ENCODE peak calls at places on chromosomes 1 and 21, in seven cellular contexts. H is Caco-2, E is BJ, C is AG04450, L is AG09309, J is right atrium auricular region, K is lower lobe of right lung. O is an unnamed sample.
A peak's percentile ranks its signal among the peaks of the same experiment; 100 is the strongest.

GRCh38 chr1:121586369-121587229 is 401.8 kb downstream of the SRGAP2C start:
- DNase-seq in K (peak; percentile 42), E (no peak), H (peak; percentile 9), J (no peak), C (no peak), L (no peak), O (no peak)

GRCh38 chr21:42009018-42009830 is 936 bp downstream of the ZBTB21 start:
- DNase-seq in L (no peak), E (no peak), K (peak; percentile 71), J (no peak), C (no peak), H (peak; percentile 70), O (no peak)

GRCh38 chr1:6603851-6604558 is 1.3 kb upstream of the KLHL21 start:
- DNase-seq in L (no peak), J (peak; percentile 92), E (peak; percentile 41), C (no peak), H (peak; percentile 82), K (peak; percentile 81), O (peak; percentile 86)

GRCh38 chr1:48236716-48237470 is 14.4 kb downstream of the SLC5A9 start:
- DNase-seq in L (peak; percentile 11), K (no peak), E (no peak), C (no peak), J (peak; percentile 32), H (peak; percentile 41), O (peak; percentile 4)

GRCh38 chr21:42862774-42863503 is 16.4 kb downstream of the WDR4 start:
- DNase-seq in L (no peak), K (no peak), C (no peak), E (no peak), J (no peak), H (peak; percentile 15), O (no peak)

GRCh38 chr21:14273736-14274538 is 58.0 kb downstream of the RBM11 start:
- DNase-seq in L (no peak), C (no peak), E (no peak), H (no peak), K (peak; percentile 83), J (peak; percentile 64), O (no peak)

GRCh38 chr21:16792155-16792554 is 720.7 kb upstream of the CXADR start:
- DNase-seq in E (no peak), L (no peak), H (no peak), C (no peak), J (no peak), K (no peak), O (no peak)

GRCh38 chr1:3078421-3078820 is 9.4 kb downstream of the PRDM16 start:
- DNase-seq in J (no peak), K (no peak), L (no peak), C (no peak), E (no peak), H (no peak), O (no peak)

GRCh38 chr1:6795661-6796060 is 10.4 kb downstream of the CAMTA1 start:
- DNase-seq in H (no peak), C (peak; percentile 66), K (no peak), E (peak; percentile 52), J (no peak), L (peak; percentile 76), O (no peak)

GRCh38 chr1:101967871-101968270 is 28.9 kb downstream of the OLFM3 start:
- DNase-seq in E (no peak), L (no peak), K (no peak), H (no peak), C (no peak), J (no peak), O (no peak)

GRCh38 chr1:205346956-205347574 is 9.7 kb downstream of the KLHDC8A start:
- DNase-seq in L (no peak), H (no peak), J (no peak), E (no peak), K (no peak), C (no peak), O (no peak)

GRCh38 chr1:48208652-48209051 is 13.9 kb upstream of the SLC5A9 start:
- DNase-seq in L (no peak), E (no peak), H (no peak), J (no peak), K (no peak), C (no peak), O (no peak)

GRCh38 chr1:76511226-76511625 is 356.1 kb upstream of the ST6GALNAC5 start:
- DNase-seq in L (no peak), K (no peak), H (peak; percentile 14), J (no peak), E (no peak), C (no peak), O (no peak)

GRCh38 chr21:16942703-16943102 is 570.1 kb upstream of the CXADR start:
- DNase-seq in E (no peak), J (no peak), K (no peak), L (no peak), H (peak; percentile 57), C (no peak), O (no peak)

GRCh38 chr1:119662034-119662437 is 14.0 kb upstream of the ZNF697 start:
- DNase-seq in H (no peak), J (no peak), L (no peak), E (no peak), K (no peak), C (no peak), O (no peak)
- H3K4me3 ChIP-seq in H (no peak overlapping the region), J (no peak overlapping the region), L (no peak overlapping the region), E (no peak overlapping the region), K (no peak overlapping the region), C (no peak overlapping the region), O (no peak overlapping the region)

GRCh38 chr21:34523019-34523418 is 11.0 kb upstream of the KCNE1 start:
- DNase-seq in L (no peak), J (no peak), H (peak; percentile 39), C (no peak), K (no peak), E (no peak), O (no peak)

GRCh38 chr21:34528131-34528561 is 16.1 kb upstream of the KCNE1 start:
- DNase-seq in H (no peak), C (no peak), J (no peak), K (no peak), L (no peak), E (no peak), O (peak; percentile 20)

GRCh38 chr21:34526618-34527290 is 14.7 kb upstream of the KCNE1 start:
- DNase-seq in E (peak; percentile 100), H (peak; percentile 91), C (peak; percentile 100), J (peak; percentile 93), L (peak; percentile 100), K (peak; percentile 62), O (peak; percentile 100)

GRCh38 chr21:34524671-34525601 is 12.9 kb upstream of the KCNE1 start:
- DNase-seq in K (no peak), C (no peak), H (peak; percentile 56), J (peak; percentile 61), L (no peak), E (no peak), O (no peak)

DNA sequence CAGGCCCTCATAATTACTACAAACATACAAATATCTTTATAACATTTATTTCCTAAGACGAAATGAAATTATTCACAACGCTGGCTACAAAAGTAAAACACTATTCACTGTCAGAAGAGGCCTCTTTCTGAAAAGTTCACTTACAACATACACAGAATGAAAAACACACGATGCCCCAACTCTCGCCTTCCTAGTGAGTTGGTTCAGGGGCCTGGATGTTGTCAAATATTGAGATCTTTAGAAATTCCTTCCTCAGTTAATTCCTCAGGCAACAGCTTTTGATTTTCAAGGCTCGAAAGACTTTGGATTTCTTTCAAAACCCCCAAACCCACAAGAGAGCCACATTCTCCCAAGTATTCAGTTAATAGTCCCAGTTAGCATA is 14.2 kb upstream of the KCNE1 start:
- DNase-seq in J (no peak), H (no peak), L (no peak), E (no peak), K (no peak), C (no peak), O (no peak)
- H3K4me3 ChIP-seq in J (peak overlapping the region; percentile 45), H (peak overlapping the region; percentile 29), L (peak overlapping the region; percentile 53), E (peak overlapping the region; percentile 52), K (peak overlapping the region; percentile 48), C (peak overlapping the region; percentile 71), O (peak overlapping the region; percentile 61)

DNA sequence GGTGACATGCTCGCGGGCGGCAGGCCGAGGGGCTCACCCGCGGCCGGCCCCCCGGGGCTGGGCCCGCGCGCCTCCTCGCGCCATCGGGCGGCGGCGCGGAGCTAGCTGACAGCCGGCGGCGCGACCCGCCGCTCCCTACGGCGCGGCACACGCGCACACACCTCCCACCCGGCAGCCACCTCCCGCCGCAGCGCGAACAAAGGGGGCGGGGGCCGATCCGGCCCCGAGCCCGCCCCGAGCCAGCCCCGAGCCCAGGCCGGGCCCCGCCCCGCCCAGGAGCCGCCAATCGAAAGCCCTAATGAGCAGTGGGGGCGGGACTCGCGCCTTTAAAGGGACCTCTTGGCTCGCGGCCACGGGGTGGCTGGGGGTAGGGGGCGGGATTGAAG is at the start of gene KIF21B:
- DNase-seq in L (no peak), J (peak; percentile 64), K (peak; percentile 89), H (peak; percentile 94), C (no peak), E (no peak), O (no peak)
- H3K4me3 ChIP-seq in L (peak within 1 kb of the TSS; percentile 33), J (peak within 1 kb of the TSS; percentile 61), K (peak within 1 kb of the TSS; percentile 62), H (peak within 1 kb of the TSS; percentile 63), C (peak within 1 kb of the TSS; percentile 61), E (peak within 1 kb of the TSS; percentile 29), O (peak within 1 kb of the TSS; percentile 55)

GRCh38 chr1:180953291-180953747 is 40.6 kb downstream of the KIAA1614 start:
- DNase-seq in H (no peak), C (no peak), K (no peak), E (no peak), J (no peak), L (no peak), O (no peak)

GRCh38 chr1:180954766-180955165 is 42.1 kb downstream of the KIAA1614 start:
- DNase-seq in C (no peak), L (no peak), K (no peak), E (no peak), J (no peak), H (no peak), O (no peak)

GRCh38 chr1:180951881-180952656 is 39.4 kb downstream of the KIAA1614 start:
- DNase-seq in H (no peak), K (no peak), J (no peak), L (no peak), C (no peak), E (no peak), O (no peak)

GRCh38 chr1:180952657-180953013 is 39.9 kb downstream of the KIAA1614 start:
- DNase-seq in H (no peak), J (no peak), K (no peak), C (no peak), L (no peak), E (no peak), O (no peak)

GRCh38 chr1:180953791-180954721 is 41.4 kb downstream of the KIAA1614 start:
- DNase-seq in K (peak; percentile 65), J (peak; percentile 68), L (peak; percentile 18), C (peak; percentile 8), H (peak; percentile 71), E (no peak), O (peak; percentile 9)
- H3K4me3 ChIP-seq in K (peak overlapping the region; percentile 55), J (peak overlapping the region; percentile 62), L (peak overlapping the region; percentile 37), C (peak overlapping the region; percentile 53), H (peak overlapping the region; percentile 78), E (peak overlapping the region; percentile 49), O (peak overlapping the region; percentile 44)

DNA sequence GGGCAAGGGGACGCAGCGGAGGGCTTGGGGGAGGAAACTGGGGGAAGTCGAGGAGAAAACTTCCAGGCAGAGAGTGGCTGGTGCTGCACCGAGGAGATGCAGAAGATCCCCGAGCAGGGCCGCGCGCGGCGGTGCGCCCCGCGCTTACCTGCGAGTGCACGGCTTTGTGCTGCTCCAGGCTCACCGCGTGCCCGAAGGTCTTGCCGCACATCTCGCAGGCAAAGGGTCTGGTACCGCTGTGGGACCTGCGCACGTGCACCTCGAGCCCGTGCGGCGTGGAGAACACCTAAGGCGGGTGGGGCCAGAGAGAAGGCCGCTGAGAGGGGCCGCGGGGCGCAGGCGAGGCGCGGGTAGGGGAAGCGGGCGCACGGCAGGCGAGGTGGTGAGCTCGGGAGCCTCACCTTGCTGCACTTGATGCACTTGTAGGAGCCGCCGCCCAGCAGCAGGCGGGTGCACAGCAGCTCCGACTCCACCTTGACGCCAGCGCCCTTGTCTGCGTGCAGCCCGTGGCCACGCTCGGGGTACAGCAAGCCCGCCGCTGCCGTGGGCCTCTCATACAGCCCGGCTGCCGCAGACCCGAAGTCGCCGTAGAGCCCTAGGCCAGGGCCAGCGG is 6.4 kb downstream of the GFI1 start:
- DNase-seq in J (no peak), L (no peak), K (peak; percentile 48), E (no peak), C (no peak), H (no peak), O (no peak)
- H3K4me3 ChIP-seq in J (peak overlapping the region; percentile 26), L (no peak overlapping the region), K (peak overlapping the region; percentile 8), E (no peak overlapping the region), C (no peak overlapping the region), H (no peak overlapping the region), O (no peak overlapping the region)

O was measured in skeletal muscle cell.